ENCODE peak calls at places on chromosomes 13 and 19, in five cellular contexts. K is skeletal muscle cell; X is DMS153; I is A549; U is stimulated activated CD4-positive, alpha-beta T cell treated with anti-CD3 and anti-CD28 coated beads, Interleukin-2, amount 100 ng/mL, for 24 hours. D is an unnamed sample.

GRCh38 chr13:114110091-114110829 is 22.2 kb downstream of the RASA3 start:
- DNase-seq in X (peak; percentile 65), I (peak; percentile 13), U (peak; percentile 72), K (no peak), D (no peak)

GRCh38 chr13:60562081-60562764 is 165.2 kb downstream of the TDRD3 start:
- DNase-seq in K (no peak), U (no peak), I (no peak), X (no peak), D (no peak)

GRCh38 chr19:8561071-8561764 is 16.0 kb downstream of the MYO1F start:
- DNase-seq in U (no peak), K (no peak), X (no peak), I (no peak), D (no peak)

GRCh38 chr13:77239312-77239711 is 87.6 kb downstream of the MYCBP2 start:
- DNase-seq in U (no peak), K (no peak), I (no peak), X (no peak), D (no peak)

GRCh38 chr19:7013678-7014077 is 7.6 kb downstream of the MBD3L2B start:
- DNase-seq in X (no peak), K (no peak), I (no peak), U (no peak), D (peak; percentile 14)

GRCh38 chr13:73025212-73026012 is 33.4 kb upstream of the KLF5 start:
- DNase-seq in U (no peak), X (no peak), K (no peak), I (no peak), D (no peak)

GRCh38 chr13:49429061-49429460 is 14.8 kb downstream of the CAB39L start:
- DNase-seq in U (no peak), X (no peak), I (no peak), K (no peak), D (no peak)

GRCh38 chr13:20161275-20161950 is 561 bp upstream of the GJA3 start:
- DNase-seq in X (no peak), I (no peak), U (peak; percentile 49), K (no peak), D (no peak)

GRCh38 chr13:79246575-79246949 is 159.5 kb downstream of the RBM26 start:
- DNase-seq in X (no peak), U (no peak), I (peak; percentile 3), K (no peak), D (no peak)

GRCh38 chr13:75936791-75937190 is 300.7 kb downstream of the LMO7 start:
- DNase-seq in K (no peak), X (no peak), I (no peak), U (no peak), D (no peak)

GRCh38 chr19:6866646-6867255 is 20.6 kb upstream of the ADGRE1 start:
- DNase-seq in K (no peak), U (no peak), X (no peak), I (no peak), D (no peak)

GRCh38 chr13:98208606-98209005 is 31.5 kb upstream of the RNF113B start:
- DNase-seq in X (no peak), I (no peak), K (no peak), U (no peak), D (no peak)

GRCh38 chr19:49677232-49677881 is at the start of gene PRMT1:
- DNase-seq in I (peak; percentile 76), U (peak; percentile 60), K (no peak), X (no peak), D (no peak)

GRCh38 chr13:44394649-44395048 is 21.0 kb downstream of the SERP2 start:
- DNase-seq in K (no peak), U (no peak), X (no peak), I (no peak), D (no peak)

GRCh38 chr19:50290011-50290410 is 39.2 kb downstream of the KCNC3 start:
- DNase-seq in K (no peak), X (no peak), U (no peak), I (no peak), D (no peak)

GRCh38 chr13:99145461-99145860 is 55.2 kb upstream of the UBAC2 start:
- DNase-seq in X (no peak), K (no peak), U (no peak), I (no peak), D (no peak)

GRCh38 chr13:45670481-45670880 is 31.6 kb upstream of the CBY2 start:
- DNase-seq in U (no peak), I (no peak), X (no peak), K (no peak), D (no peak)

GRCh38 chr13:86882835-86883234 is 788.3 kb upstream of the SLITRK5 start:
- DNase-seq in X (no peak), U (no peak), I (no peak), K (no peak), D (no peak)

GRCh38 chr19:39524495-39524894 is 8.2 kb downstream of the EID2B start:
- DNase-seq in X (no peak), I (no peak), K (no peak), U (no peak), D (no peak)

GRCh38 chr19:33468361-33469170 is 53.0 kb downstream of the PEPD start:
- DNase-seq in K (no peak), I (no peak), X (no peak), U (no peak), D (no peak)

GRCh38 chr19:20038358-20039202 is 725 bp downstream of the ZNF682 start:
- DNase-seq in X (no peak), K (no peak), U (no peak), I (no peak), D (no peak)

GRCh38 chr19:27955484-27955883 is 1257.5 kb downstream of the UQCRFS1 start:
- DNase-seq in I (no peak), K (no peak), U (no peak), X (no peak), D (no peak)

GRCh38 chr13:52849727-52850395 is 1.4 kb upstream of the PCDH8 start:
- DNase-seq in I (no peak), K (no peak), U (no peak), X (no peak), D (no peak)

GRCh38 chr13:34675626-34676025 is 266.4 kb upstream of the NBEA start:
- DNase-seq in U (no peak), K (no peak), I (no peak), X (no peak), D (no peak)

GRCh38 chr19:52635786-52636570 is 2.2 kb downstream of the ZNF83 start:
- DNase-seq in U (no peak), K (no peak), X (no peak), I (no peak), D (no peak)

GRCh38 chr19:51712461-51713081 is 11.2 kb downstream of the HAS1 start:
- DNase-seq in I (peak; percentile 83), U (no peak), X (peak; percentile 40), K (no peak), D (no peak)

GRCh38 chr19:8028951-8029491 is 23.5 kb upstream of the CCL25 start:
- DNase-seq in X (no peak), K (no peak), I (no peak), U (no peak), D (no peak)

GRCh38 chr13:39263531-39263930 is 225.3 kb downstream of the NHLRC3 start:
- DNase-seq in U (no peak), I (no peak), X (no peak), K (no peak), D (no peak)

GRCh38 chr13:55410398-55411330 is 1730.1 kb upstream of the PRR20A start:
- DNase-seq in X (no peak), K (no peak), I (no peak), U (no peak), D (no peak)

GRCh38 chr13:44011036-44011435 is 131.3 kb downstream of the LACC1 start:
- DNase-seq in X (no peak), U (no peak), I (no peak), K (no peak), D (no peak)

GRCh38 chr19:41376241-41376997 is at the start of gene TMEM91:
- DNase-seq in X (peak; percentile 35), K (no peak), I (no peak), U (no peak), D (no peak)

D was measured in GM04503.